ENCODE peak calls at places on chromosomes 13 and 19, in four cellular contexts. R is stimulated activated CD4-positive, alpha-beta T cell treated with anti-CD3 and anti-CD28 coated beads, Interleukin-15, amount 100 ng/mL, for 48 hours; M is EL; H is activated T-helper 2 cell treated with anti-CD3 and anti-CD28 coated beads, Interferon-gamma antibody, Interleukin-2, Interleukin-4, amounts not matched to agents 10 μg/mL and 5 μg/mL and 100 μg/mL, durations not matched to agents 14 hours and 24 hours and 36 hours. K is an unnamed sample.

GRCh38 chr19:44131955-44132354 is 9.4 kb upstream of the ZNF234 start:
- DNase-seq in H (no peak), R (no peak), M (no peak), K (no peak)

GRCh38 chr19:7004313-7004931 is 16.8 kb downstream of the MBD3L2B start:
- DNase-seq in H (no peak), R (no peak), M (no peak), K (peak; percentile 27)

GRCh38 chr19:10007811-10008211 is 2.5 kb downstream of the COL5A3 start:
- DNase-seq in H (no peak), M (peak; percentile 84), R (no peak), K (no peak)

GRCh38 chr19:20926796-20927195 is 3.7 kb downstream of the ZNF85 start:
- DNase-seq in M (peak; percentile 9), R (no peak), H (no peak), K (no peak)

GRCh38 chr19:19627716-19628498 is at the start of gene LPAR2:
- DNase-seq in M (peak; percentile 22), H (peak; percentile 56), R (no peak), K (peak; percentile 83)

GRCh38 chr13:68851026-68851425 is 1256.6 kb upstream of the ATXN8OS start:
- DNase-seq in H (no peak), M (no peak), R (no peak), K (no peak)

GRCh38 chr13:113584870-113585671 is 518 bp downstream of the TFDP1 start:
- DNase-seq in H (peak; percentile 21), R (no peak), M (peak; percentile 23), K (no peak)

GRCh38 chr19:17332677-17333581 is 1.7 kb downstream of the ANO8 start:
- DNase-seq in R (peak; percentile 59), H (peak; percentile 43), M (peak; percentile 58), K (no peak)

GRCh38 chr19:10919352-10920287 is 8.8 kb downstream of the YIPF2 start:
- DNase-seq in H (no peak), M (no peak), R (no peak), K (peak; percentile 8)

GRCh38 chr19:6125571-6125989 is 9.9 kb upstream of the ACSBG2 start:
- DNase-seq in H (peak; percentile 50), R (peak; percentile 43), M (peak; percentile 73), K (peak; percentile 67)

GRCh38 chr13:93151277-93151676 is 75.3 kb upstream of the GPC6 start:
- DNase-seq in M (peak; percentile 46), R (no peak), H (no peak), K (no peak)

GRCh38 chr13:36345438-36346221 is 564 bp downstream of the SPART start:
- DNase-seq in R (no peak), H (peak; percentile 35), M (peak; percentile 86), K (no peak)

GRCh38 chr13:110304256-110304655 is 2.7 kb downstream of the COL4A1 start:
- DNase-seq in H (no peak), R (no peak), M (peak; percentile 77), K (no peak)

GRCh38 chr19:4304509-4305252 is at the start of gene FSD1:
- DNase-seq in H (peak; percentile 70), M (peak; percentile 76), R (peak; percentile 60), K (peak; percentile 70)

GRCh38 chr19:17075860-17076538 is 422 bp downstream of the MYO9B start:
- DNase-seq in M (peak; percentile 46), R (peak; percentile 26), H (peak; percentile 44), K (no peak)

GRCh38 chr19:49985926-49986325 is 25.0 kb upstream of the SIGLEC11 start:
- DNase-seq in M (no peak), H (no peak), R (no peak), K (no peak)

GRCh38 chr19:16115309-16116039 is 3.8 kb downstream of the RAB8A start:
- DNase-seq in M (no peak), R (no peak), H (no peak), K (no peak)

GRCh38 chr13:66407159-66407558 is 823.0 kb downstream of the PCDH9 start:
- DNase-seq in H (no peak), M (no peak), R (no peak), K (no peak)

GRCh38 chr13:100443998-100444328 is 144.6 kb downstream of the GGACT start:
- DNase-seq in R (no peak), M (peak; percentile 61), H (no peak), K (no peak)

GRCh38 chr19:51127755-51128154 is 3.0 kb downstream of the SIGLEC9 start:
- DNase-seq in R (no peak), H (no peak), M (peak; percentile 34), K (no peak)

GRCh38 chr19:3863648-3864047 is 5.2 kb downstream of the ZFR2 start:
- DNase-seq in M (no peak), R (no peak), H (no peak), K (no peak)

GRCh38 chr19:52527954-52528326 is 472 bp downstream of the ZNF808 start:
- DNase-seq in M (peak; percentile 12), H (no peak), R (no peak), K (no peak)

GRCh38 chr13:64314286-64314685 is 2898.6 kb upstream of the PCDH20 start:
- DNase-seq in R (no peak), H (no peak), M (peak; percentile 64), K (no peak)

GRCh38 chr19:5292843-5293606 is 47.6 kb downstream of the PTPRS start:
- DNase-seq in M (peak; percentile 80), H (peak; percentile 13), R (peak; percentile 14), K (peak; percentile 74)

GRCh38 chr19:30361721-30362120 is 10.5 kb upstream of the ZNF536 start:
- DNase-seq in R (no peak), H (no peak), M (no peak), K (no peak)

GRCh38 chr19:19040417-19040816 is 7.0 kb downstream of the ARMC6 start:
- DNase-seq in H (no peak), R (no peak), M (peak; percentile 80), K (no peak)

GRCh38 chr19:44943801-44944249 is 1.8 kb downstream of the APOC4 start:
- DNase-seq in M (no peak), R (no peak), H (no peak), K (no peak)

GRCh38 chr19:48325265-48325910 is at the start of gene EMP3:
- DNase-seq in M (peak; percentile 93), R (peak; percentile 73), H (peak; percentile 85), K (no peak)

GRCh38 chr19:49512970-49513745 is 697 bp downstream of the FCGRT start:
- DNase-seq in R (no peak), M (peak; percentile 27), H (no peak), K (peak; percentile 26)

GRCh38 chr13:109945206-109945960 is 159.0 kb upstream of the IRS2 start:
- DNase-seq in R (no peak), M (peak; percentile 91), H (no peak), K (no peak)

GRCh38 chr13:43269037-43269476 is 245.7 kb downstream of the DNAJC15 start:
- DNase-seq in M (peak; percentile 95), R (no peak), H (no peak), K (no peak)

GRCh38 chr19:7670150-7670784 is 1.4 kb downstream of the RETN start:
- DNase-seq in M (no peak), H (no peak), R (no peak), K (no peak)

GRCh38 chr19:11130824-11131455 is 24.6 kb downstream of the SPC24 start:
- DNase-seq in H (peak; percentile 60), R (peak; percentile 40), M (peak; percentile 72), K (peak; percentile 50)